ENCODE peak calls at places on chromosomes 1 and 21, in six cellular contexts. One of them, this sample, is unnamed.

GRCh38 chr1:77438239-77438913 is 156.6 kb downstream of the AK5 start:
- DNase-seq in H1: no peak
- DNase-seq in MM.1S: peak; percentile 11
- DNase-seq in heart left ventricle: no peak
- DNase-seq in HFFc6: peak; percentile 85
- DNase-seq in esophagus squamous epithelium: no peak
- DNase-seq in this sample: no peak

GRCh38 chr1:102102276-102102780 is 105.6 kb upstream of the OLFM3 start:
- DNase-seq in H1: no peak
- DNase-seq in MM.1S: no peak
- DNase-seq in heart left ventricle: no peak
- DNase-seq in HFFc6: no peak
- DNase-seq in esophagus squamous epithelium: no peak
- DNase-seq in this sample: no peak

GRCh38 chr1:172778461-172779455 is 119.9 kb downstream of the FASLG start:
- DNase-seq in H1: no peak
- DNase-seq in MM.1S: peak; percentile 81
- DNase-seq in heart left ventricle: no peak
- DNase-seq in HFFc6: no peak
- DNase-seq in esophagus squamous epithelium: no peak
- DNase-seq in this sample: peak; percentile 28

GRCh38 chr1:163069142-163069541 is at the start of gene RGS4:
- DNase-seq in H1: peak; percentile 63
- DNase-seq in MM.1S: no peak
- DNase-seq in heart left ventricle: peak; percentile 55
- DNase-seq in HFFc6: peak; percentile 98
- DNase-seq in esophagus squamous epithelium: no peak
- DNase-seq in this sample: no peak

GRCh38 chr1:222792744-222793143 is 22.1 kb upstream of the DISP1 start:
- DNase-seq in H1: no peak
- DNase-seq in MM.1S: no peak
- DNase-seq in heart left ventricle: no peak
- DNase-seq in HFFc6: peak; percentile 28
- DNase-seq in esophagus squamous epithelium: no peak
- DNase-seq in this sample: peak; percentile 44

GRCh38 chr1:37556712-37557196 is at the start of gene DNALI1:
- DNase-seq in H1: peak; percentile 98
- DNase-seq in MM.1S: peak; percentile 31
- DNase-seq in heart left ventricle: peak; percentile 87
- DNase-seq in HFFc6: peak; percentile 75
- DNase-seq in esophagus squamous epithelium: no peak
- DNase-seq in this sample: peak; percentile 72

GRCh38 chr1:99680258-99680657 is 34.3 kb downstream of the PALMD start:
- DNase-seq in H1: no peak
- DNase-seq in MM.1S: no peak
- DNase-seq in heart left ventricle: no peak
- DNase-seq in HFFc6: no peak
- DNase-seq in esophagus squamous epithelium: no peak
- DNase-seq in this sample: no peak

GRCh38 chr1:119865607-119866006 is 30.7 kb downstream of the ADAM30 start:
- DNase-seq in H1: no peak
- DNase-seq in MM.1S: no peak
- DNase-seq in heart left ventricle: no peak
- DNase-seq in HFFc6: peak; percentile 16
- DNase-seq in esophagus squamous epithelium: no peak
- DNase-seq in this sample: no peak

GRCh38 chr1:177871633-177872562 is 98.0 kb downstream of the SEC16B start:
- DNase-seq in H1: no peak
- DNase-seq in MM.1S: no peak
- DNase-seq in heart left ventricle: no peak
- DNase-seq in HFFc6: no peak
- DNase-seq in esophagus squamous epithelium: no peak
- DNase-seq in this sample: no peak

GRCh38 chr1:224623743-224624333 is 7.7 kb downstream of the CNIH3 start:
- DNase-seq in H1: no peak
- DNase-seq in MM.1S: peak; percentile 99
- DNase-seq in heart left ventricle: no peak
- DNase-seq in HFFc6: peak; percentile 96
- DNase-seq in esophagus squamous epithelium: no peak
- DNase-seq in this sample: peak; percentile 71

GRCh38 chr1:47438321-47439150 is 692 bp downstream of the FOXD2 start:
- DNase-seq in H1: peak; percentile 73
- DNase-seq in MM.1S: no peak
- DNase-seq in heart left ventricle: no peak
- DNase-seq in HFFc6: no peak
- DNase-seq in esophagus squamous epithelium: no peak
- DNase-seq in this sample: no peak

GRCh38 chr1:100950776-100951175 is 54.9 kb downstream of the SLC30A7 start:
- DNase-seq in H1: no peak
- DNase-seq in MM.1S: no peak
- DNase-seq in heart left ventricle: no peak
- DNase-seq in HFFc6: peak; percentile 10
- DNase-seq in esophagus squamous epithelium: no peak
- DNase-seq in this sample: no peak

GRCh38 chr1:25022361-25023189 is 92.5 kb upstream of the RUNX3 start:
- DNase-seq in H1: no peak
- DNase-seq in MM.1S: peak; percentile 94
- DNase-seq in heart left ventricle: peak; percentile 71
- DNase-seq in HFFc6: peak; percentile 92
- DNase-seq in esophagus squamous epithelium: peak; percentile 53
- DNase-seq in this sample: peak; percentile 87

DNA sequence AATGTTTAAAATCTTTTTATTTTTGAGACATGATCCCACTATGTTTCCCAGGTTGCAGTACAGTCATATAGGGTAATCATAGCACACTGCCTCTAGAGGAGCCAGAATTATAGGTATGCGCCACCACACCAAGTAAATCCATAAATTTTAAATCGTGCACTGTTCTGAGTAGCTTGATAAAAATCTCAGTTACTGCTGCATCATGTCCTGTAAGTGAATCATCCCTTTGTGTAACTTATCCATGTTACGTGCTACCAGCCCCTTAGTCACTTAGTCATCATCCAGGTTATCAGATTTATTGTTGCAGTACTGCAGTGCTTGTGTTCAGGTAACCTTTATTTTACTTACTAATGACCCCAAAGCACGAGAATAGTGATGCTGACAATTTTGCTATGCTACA is 1770.9 kb downstream of the BRINP3 start:
- DNase-seq in H1: no peak
- DNase-seq in MM.1S: no peak
- DNase-seq in heart left ventricle: no peak
- DNase-seq in HFFc6: peak; percentile 27
- DNase-seq in esophagus squamous epithelium: no peak
- DNase-seq in this sample: no peak
- TF ChIP-seq CTCF in H1: no peak
- TF ChIP-seq CTCF in MM.1S: no peak
- TF ChIP-seq CTCF in heart left ventricle: no peak
- TF ChIP-seq CTCF in HFFc6: no peak
- TF ChIP-seq CTCF in esophagus squamous epithelium: no peak
- TF ChIP-seq CTCF in this sample: no peak

GRCh38 chr21:37443683-37444082 is 77.1 kb downstream of the DYRK1A start:
- DNase-seq in H1: no peak
- DNase-seq in MM.1S: no peak
- DNase-seq in heart left ventricle: no peak
- DNase-seq in HFFc6: no peak
- DNase-seq in esophagus squamous epithelium: no peak
- DNase-seq in this sample: no peak

GRCh38 chr21:37449302-37449937 is 82.8 kb downstream of the DYRK1A start:
- DNase-seq in H1: no peak
- DNase-seq in MM.1S: no peak
- DNase-seq in heart left ventricle: no peak
- DNase-seq in HFFc6: no peak
- DNase-seq in esophagus squamous epithelium: no peak
- DNase-seq in this sample: no peak

GRCh38 chr21:37447288-37447936 is 80.8 kb downstream of the DYRK1A start:
- DNase-seq in H1: no peak
- DNase-seq in MM.1S: no peak
- DNase-seq in heart left ventricle: no peak
- DNase-seq in HFFc6: no peak
- DNase-seq in esophagus squamous epithelium: no peak
- DNase-seq in this sample: no peak

GRCh38 chr21:37445228-37445627 is 78.7 kb downstream of the DYRK1A start:
- DNase-seq in H1: no peak
- DNase-seq in MM.1S: no peak
- DNase-seq in heart left ventricle: no peak
- DNase-seq in HFFc6: peak; percentile 48
- DNase-seq in esophagus squamous epithelium: no peak
- DNase-seq in this sample: no peak

GRCh38 chr21:37446552-37446951 is 80.0 kb downstream of the DYRK1A start:
- DNase-seq in H1: no peak
- DNase-seq in MM.1S: no peak
- DNase-seq in heart left ventricle: no peak
- DNase-seq in HFFc6: no peak
- DNase-seq in esophagus squamous epithelium: no peak
- DNase-seq in this sample: no peak
- TF ChIP-seq CTCF in H1: peak; percentile 55
- TF ChIP-seq CTCF in MM.1S: no peak
- TF ChIP-seq CTCF in heart left ventricle: no peak
- TF ChIP-seq CTCF in HFFc6: peak; percentile 13
- TF ChIP-seq CTCF in esophagus squamous epithelium: no peak
- TF ChIP-seq CTCF in this sample: peak; percentile 31

GRCh38 chr1:45960930-45961715 is 157.7 kb downstream of the MAST2 start:
- DNase-seq in H1: no peak
- DNase-seq in MM.1S: no peak
- DNase-seq in heart left ventricle: no peak
- DNase-seq in HFFc6: no peak
- DNase-seq in esophagus squamous epithelium: no peak
- DNase-seq in this sample: no peak
- TF ChIP-seq CTCF in H1: no peak
- TF ChIP-seq CTCF in MM.1S: no peak
- TF ChIP-seq CTCF in heart left ventricle: no peak
- TF ChIP-seq CTCF in HFFc6: no peak
- TF ChIP-seq CTCF in esophagus squamous epithelium: no peak
- TF ChIP-seq CTCF in this sample: no peak

GRCh38 chr1:180953791-180954721 is 41.4 kb downstream of the KIAA1614 start:
- DNase-seq in H1: no peak
- DNase-seq in MM.1S: peak; percentile 84
- DNase-seq in heart left ventricle: peak; percentile 79
- DNase-seq in HFFc6: peak; percentile 47
- DNase-seq in esophagus squamous epithelium: no peak
- DNase-seq in this sample: peak; percentile 81
- TF ChIP-seq CTCF in H1: no peak
- TF ChIP-seq CTCF in MM.1S: peak; percentile 18
- TF ChIP-seq CTCF in heart left ventricle: no peak
- TF ChIP-seq CTCF in HFFc6: peak; percentile 37
- TF ChIP-seq CTCF in esophagus squamous epithelium: peak; percentile 10
- TF ChIP-seq CTCF in this sample: no peak

This sample was measured in GM13977.